ENCODE peak calls at places on chromosomes 1 and 21, in five cellular contexts. One of them, this sample, is unnamed.

GRCh38 chr21:17903029-17903806 is 84.1 kb upstream of the C21orf91 start:
- DNase-seq in fibroblast of mammary gland: peak
- DNase-seq in endodermal cell: peak
- DNase-seq in adrenal gland: no peak
- DNase-seq in AG10803: peak
- DNase-seq in this sample: peak

GRCh38 chr1:116489231-116489697 is 81.6 kb downstream of the CD58 start:
- DNase-seq in adrenal gland: no peak
- DNase-seq in fibroblast of mammary gland: no peak
- DNase-seq in endodermal cell: no peak
- DNase-seq in AG10803: no peak
- DNase-seq in this sample: no peak

GRCh38 chr1:234957330-234958065 is 171.1 kb downstream of the TOMM20 start:
- DNase-seq in AG10803: peak
- DNase-seq in adrenal gland: peak
- DNase-seq in endodermal cell: peak
- DNase-seq in fibroblast of mammary gland: peak
- DNase-seq in this sample: peak

GRCh38 chr1:72322910-72323309 is 40.6 kb upstream of the NEGR1 start:
- DNase-seq in adrenal gland: no peak
- DNase-seq in AG10803: no peak
- DNase-seq in endodermal cell: no peak
- DNase-seq in fibroblast of mammary gland: no peak
- DNase-seq in this sample: no peak

GRCh38 chr1:61741682-61742619 is at the start of gene PATJ:
- DNase-seq in fibroblast of mammary gland: no peak
- DNase-seq in AG10803: peak
- DNase-seq in endodermal cell: peak
- DNase-seq in adrenal gland: peak
- DNase-seq in this sample: peak

GRCh38 chr1:12380316-12381249 is 150.8 kb downstream of the VPS13D start:
- DNase-seq in fibroblast of mammary gland: no peak
- DNase-seq in adrenal gland: no peak
- DNase-seq in AG10803: peak
- DNase-seq in endodermal cell: no peak
- DNase-seq in this sample: no peak

GRCh38 chr21:44514218-44514520 is 25.8 kb downstream of the KRTAP10-1 start:
- DNase-seq in fibroblast of mammary gland: no peak
- DNase-seq in adrenal gland: no peak
- DNase-seq in AG10803: no peak
- DNase-seq in endodermal cell: no peak
- DNase-seq in this sample: no peak

GRCh38 chr1:70866522-70867256 is 180.9 kb downstream of the PTGER3 start:
- DNase-seq in fibroblast of mammary gland: no peak
- DNase-seq in endodermal cell: peak
- DNase-seq in adrenal gland: peak
- DNase-seq in AG10803: no peak
- DNase-seq in this sample: no peak

GRCh38 chr1:203930343-203930742 is 68.9 kb downstream of the SNRPE start:
- DNase-seq in endodermal cell: no peak
- DNase-seq in AG10803: no peak
- DNase-seq in fibroblast of mammary gland: peak
- DNase-seq in adrenal gland: no peak
- DNase-seq in this sample: peak

GRCh38 chr21:36104306-36105300 is 30.3 kb upstream of the CBR3 start:
- DNase-seq in adrenal gland: no peak
- DNase-seq in fibroblast of mammary gland: peak
- DNase-seq in AG10803: peak
- DNase-seq in endodermal cell: peak
- DNase-seq in this sample: peak

GRCh38 chr1:97581614-97582051 is 339.2 kb downstream of the DPYD start:
- DNase-seq in fibroblast of mammary gland: peak
- DNase-seq in endodermal cell: peak
- DNase-seq in adrenal gland: no peak
- DNase-seq in AG10803: peak
- DNase-seq in this sample: peak

GRCh38 chr1:53294557-53294956 is 33.3 kb downstream of the LRP8 start:
- DNase-seq in fibroblast of mammary gland: peak
- DNase-seq in endodermal cell: no peak
- DNase-seq in adrenal gland: no peak
- DNase-seq in AG10803: peak
- DNase-seq in this sample: peak

GRCh38 chr1:86466986-86467385 is 1.7 kb upstream of the CLCA1 start:
- DNase-seq in fibroblast of mammary gland: peak
- DNase-seq in AG10803: no peak
- DNase-seq in endodermal cell: no peak
- DNase-seq in adrenal gland: no peak
- DNase-seq in this sample: peak

DNA sequence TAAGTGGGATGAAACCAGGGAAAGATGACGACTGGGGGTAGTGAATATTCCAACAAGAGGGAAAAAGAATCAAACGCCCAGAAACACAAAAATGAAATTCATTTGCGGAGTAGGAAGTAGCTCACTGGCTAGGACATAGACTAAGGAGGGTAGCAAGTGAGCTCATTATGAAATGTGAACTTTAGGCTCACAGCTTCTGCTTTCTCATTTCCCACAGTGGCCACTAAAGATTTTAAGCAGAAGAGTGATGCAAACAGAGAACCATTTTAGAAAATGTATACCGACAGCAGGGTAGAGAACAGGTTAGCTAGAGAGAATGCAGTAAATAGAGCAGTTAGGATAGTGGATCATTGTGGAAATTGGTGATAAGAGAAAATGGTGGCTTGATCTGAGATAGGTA is 3.5 kb downstream of the CD48 start:
- DNase-seq in fibroblast of mammary gland: no peak
- DNase-seq in endodermal cell: no peak
- DNase-seq in adrenal gland: no peak
- DNase-seq in AG10803: no peak
- DNase-seq in this sample: no peak
- TF ChIP-seq CTCF in fibroblast of mammary gland: no peak
- TF ChIP-seq CTCF in endodermal cell: no peak
- TF ChIP-seq CTCF in adrenal gland: no peak
- TF ChIP-seq CTCF in AG10803: no peak
- TF ChIP-seq CTCF in this sample: no peak

GRCh38 chr21:41758550-41758949 is 8.3 kb downstream of the RIPK4 start:
- DNase-seq in adrenal gland: no peak
- DNase-seq in endodermal cell: peak
- DNase-seq in fibroblast of mammary gland: no peak
- DNase-seq in AG10803: no peak
- DNase-seq in this sample: no peak
- H3K4me3 ChIP-seq in adrenal gland: no peak
- H3K4me3 ChIP-seq in endodermal cell: no peak
- H3K4me3 ChIP-seq in fibroblast of mammary gland: no peak
- H3K4me3 ChIP-seq in AG10803: no peak
- H3K4me3 ChIP-seq in this sample: no peak

DNA sequence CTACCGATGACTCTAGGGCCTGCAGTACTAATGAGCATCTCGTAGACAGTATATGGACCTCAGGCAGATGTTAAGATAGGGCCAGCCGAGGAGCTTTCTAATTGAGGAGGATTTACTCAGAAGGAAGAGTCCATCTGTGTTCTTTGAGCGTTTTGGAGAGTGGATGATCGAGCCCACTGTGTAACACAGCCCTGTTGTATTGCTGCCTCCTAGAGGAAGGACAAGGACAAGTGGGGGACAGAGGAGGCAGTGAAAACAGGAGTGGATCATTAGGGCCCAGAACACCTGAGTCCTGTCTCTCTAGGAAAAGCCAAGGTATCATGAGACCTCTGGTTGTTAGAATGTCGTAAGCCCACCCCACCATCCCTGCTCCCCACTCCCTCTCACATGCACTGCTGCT is 62.9 kb downstream of the TBX19 start:
- DNase-seq in adrenal gland: no peak
- DNase-seq in fibroblast of mammary gland: no peak
- DNase-seq in AG10803: no peak
- DNase-seq in endodermal cell: no peak
- DNase-seq in this sample: no peak
- TF ChIP-seq CTCF in adrenal gland: no peak
- TF ChIP-seq CTCF in fibroblast of mammary gland: peak
- TF ChIP-seq CTCF in AG10803: peak
- TF ChIP-seq CTCF in endodermal cell: peak
- TF ChIP-seq CTCF in this sample: no peak

GRCh38 chr1:206463137-206463536 is 7.1 kb upstream of the IKBKE start:
- DNase-seq in endodermal cell: no peak
- DNase-seq in AG10803: no peak
- DNase-seq in adrenal gland: no peak
- DNase-seq in fibroblast of mammary gland: no peak
- DNase-seq in this sample: no peak

GRCh38 chr1:206461602-206462455 is 8.4 kb upstream of the IKBKE start:
- DNase-seq in adrenal gland: peak
- DNase-seq in fibroblast of mammary gland: peak
- DNase-seq in AG10803: peak
- DNase-seq in endodermal cell: peak
- DNase-seq in this sample: peak

GRCh38 chr1:206459703-206460102 is 10.6 kb upstream of the IKBKE start:
- DNase-seq in adrenal gland: no peak
- DNase-seq in AG10803: no peak
- DNase-seq in fibroblast of mammary gland: no peak
- DNase-seq in endodermal cell: no peak
- DNase-seq in this sample: no peak

GRCh38 chr1:206463911-206464310 is 6.4 kb upstream of the IKBKE start:
- DNase-seq in adrenal gland: no peak
- DNase-seq in endodermal cell: no peak
- DNase-seq in fibroblast of mammary gland: no peak
- DNase-seq in AG10803: no peak
- DNase-seq in this sample: no peak

DNA sequence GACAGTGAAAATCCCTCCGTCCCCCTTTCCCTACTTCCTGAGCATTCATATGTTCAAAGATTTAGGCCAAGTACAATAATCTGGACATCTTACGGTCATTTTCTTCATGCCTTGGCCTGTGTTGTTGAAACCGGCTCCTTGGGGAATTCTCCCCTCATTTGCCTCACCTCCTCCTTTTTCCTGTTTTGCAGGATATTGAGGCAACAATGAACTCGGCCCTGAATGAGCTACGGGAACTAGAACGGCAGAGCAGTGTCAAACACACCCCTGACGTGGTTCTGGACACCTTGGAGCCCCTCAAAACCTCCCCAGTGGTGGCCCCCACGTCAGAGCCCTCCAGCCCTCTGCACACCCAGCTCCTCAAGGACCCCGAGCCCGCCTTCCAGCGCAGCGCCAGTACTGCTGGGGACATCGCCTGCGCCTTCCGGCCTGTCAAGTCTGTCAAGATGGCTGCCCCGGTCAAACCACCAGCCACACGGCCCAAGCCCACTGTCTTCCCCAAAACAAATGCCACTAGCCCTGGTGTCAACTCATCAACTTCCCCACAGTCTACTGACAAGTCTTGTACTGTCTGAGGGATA is 9.3 kb upstream of the IKBKE start:
- DNase-seq in AG10803: no peak
- DNase-seq in adrenal gland: no peak
- DNase-seq in fibroblast of mammary gland: peak
- DNase-seq in endodermal cell: no peak
- DNase-seq in this sample: peak
- H3K4me3 ChIP-seq in AG10803: no peak
- H3K4me3 ChIP-seq in adrenal gland: no peak
- H3K4me3 ChIP-seq in fibroblast of mammary gland: no peak
- H3K4me3 ChIP-seq in endodermal cell: no peak
- H3K4me3 ChIP-seq in this sample: no peak

This sample was measured in cardiac fibroblast.